ENCODE peak calls at places on chromosomes 11 and 22, in nine cellular contexts. G, V, P, A, X, R, T, J and Z are unnamed samples.

GRCh38 chr11:44028401-44028800 is 19.4 kb upstream of the ACCSL start:
- DNase-seq in P (no peak), A (peak; percentile 37), G (no peak), T (peak; percentile 46), V (no peak), R (no peak), X (no peak), J (no peak), Z (no peak)

GRCh38 chr11:7655253-7656217 is 17.8 kb downstream of the CYB5R2 start:
- DNase-seq in G (no peak), V (no peak), T (no peak), J (no peak), A (no peak), P (no peak), X (no peak), R (no peak), Z (no peak)

GRCh38 chr11:117016747-117017146 is 81.5 kb downstream of the SIK3 start:
- DNase-seq in R (no peak), V (no peak), P (no peak), J (no peak), A (no peak), G (no peak), T (no peak), X (no peak), Z (no peak)

GRCh38 chr11:44764583-44764982 is 37.8 kb downstream of the TSPAN18 start:
- DNase-seq in X (no peak), G (no peak), R (no peak), J (no peak), T (no peak), P (no peak), V (no peak), A (no peak), Z (no peak)

GRCh38 chr11:88597387-88597786 is 259.9 kb upstream of the CTSC start:
- DNase-seq in X (no peak), A (no peak), G (no peak), R (no peak), T (no peak), P (no peak), J (peak; percentile 4), V (no peak), Z (no peak)

GRCh38 chr11:64519541-64519940 is 71.5 kb upstream of the SLC22A12 start:
- DNase-seq in V (no peak), G (no peak), A (no peak), T (no peak), R (no peak), X (peak; percentile 26), J (no peak), P (no peak), Z (no peak)

GRCh38 chr22:30246962-30247376 is 410 bp upstream of the LIF start:
- DNase-seq in X (no peak), A (no peak), G (no peak), P (peak; percentile 85), J (no peak), V (no peak), R (peak; percentile 22), T (no peak), Z (no peak)

GRCh38 chr11:14584595-14584994 is 59.0 kb upstream of the PDE3B start:
- DNase-seq in G (no peak), X (no peak), P (no peak), R (no peak), V (no peak), T (no peak), A (no peak), J (no peak), Z (no peak)

GRCh38 chr11:3855808-3856491 is 486 bp downstream of the STIM1 start:
- DNase-seq in X (no peak), T (peak; percentile 39), R (peak; percentile 54), J (peak; percentile 63), V (peak; percentile 63), P (peak; percentile 43), A (no peak), G (no peak), Z (peak; percentile 13)

GRCh38 chr11:12094872-12095800 is 15.3 kb upstream of the MICAL2 start:
- DNase-seq in G (no peak), J (no peak), R (no peak), A (no peak), P (no peak), V (no peak), X (no peak), T (no peak), Z (no peak)

GRCh38 chr11:134949121-134949591 is 537.1 kb upstream of the B3GAT1 start:
- DNase-seq in J (no peak), R (no peak), V (peak; percentile 60), P (peak; percentile 86), T (no peak), A (peak; percentile 70), X (no peak), G (no peak), Z (no peak)

GRCh38 chr11:59247535-59248227 is 35.0 kb upstream of the MPEG1 start:
- DNase-seq in V (peak; percentile 33), T (no peak), J (no peak), X (no peak), A (no peak), P (peak; percentile 28), G (no peak), R (no peak), Z (no peak)

GRCh38 chr22:48931452-48931851 is 896.2 kb downstream of the BRD1 start:
- DNase-seq in R (no peak), V (no peak), G (no peak), J (no peak), T (no peak), X (no peak), P (no peak), A (peak; percentile 66), Z (no peak)

GRCh38 chr11:125950696-125951645 is 5.1 kb downstream of the VSIG10L2 start:
- DNase-seq in P (peak; percentile 14), R (no peak), V (peak; percentile 41), T (peak; percentile 82), J (no peak), A (peak; percentile 91), G (no peak), X (no peak), Z (no peak)

GRCh38 chr11:90525962-90526361 is 303.1 kb upstream of the CHORDC1 start:
- DNase-seq in R (no peak), P (no peak), G (no peak), V (no peak), A (no peak), T (no peak), J (no peak), X (no peak), Z (no peak)

GRCh38 chr11:76626266-76626665 is 44.3 kb downstream of the LRRC32 start:
- DNase-seq in A (no peak), V (no peak), P (no peak), X (no peak), R (no peak), J (no peak), G (no peak), T (no peak), Z (no peak)

GRCh38 chr22:42190274-42190673 is 59.7 kb upstream of the CYP2D6 start:
- DNase-seq in J (no peak), V (no peak), X (no peak), P (no peak), T (no peak), G (no peak), R (no peak), A (no peak), Z (no peak)

GRCh38 chr11:2578934-2579280 is 120.9 kb downstream of the KCNQ1OT1 start:
- DNase-seq in V (no peak), G (no peak), R (no peak), A (no peak), T (peak; percentile 7), X (no peak), J (no peak), P (no peak), Z (no peak)